ENCODE peak calls at places on chromosomes 3 and 15, in four cellular contexts. I, U, Y and D are unnamed samples.

GRCh38 chr15:48936666-48937065 is 27.1 kb downstream of the SHC4 start:
- DNase-seq in Y (no peak), U (no peak), I (no peak), D (no peak)

GRCh38 chr3:138842483-138843188 is 7.9 kb upstream of the PIK3CB start:
- DNase-seq in Y (no peak), I (no peak), U (no peak), D (no peak)

GRCh38 chr3:13512451-13512850 is 32.3 kb downstream of the HDAC11 start:
- DNase-seq in Y (no peak), I (no peak), U (no peak), D (no peak)

GRCh38 chr3:166274996-166275395 is 437.8 kb upstream of the BCHE start:
- DNase-seq in Y (no peak), U (no peak), I (no peak), D (no peak)

GRCh38 chr3:197908957-197909701 is 40.9 kb upstream of the RPL35A start:
- DNase-seq in Y (no peak), U (no peak), I (no peak), D (no peak)

GRCh38 chr3:37906734-37907282 is 45.1 kb downstream of the CTDSPL start:
- DNase-seq in I (no peak), Y (no peak), U (no peak), D (no peak)

GRCh38 chr3:106088270-106088669 is 219.5 kb upstream of the CBLB start:
- DNase-seq in Y (no peak), I (no peak), U (no peak), D (no peak)

GRCh38 chr15:74365619-74366445 is 1.6 kb downstream of the CYP11A1 start:
- DNase-seq in I (peak), Y (no peak), U (no peak), D (peak)

GRCh38 chr3:104392327-104392726 is 974.4 kb upstream of the ALCAM start:
- DNase-seq in Y (no peak), I (no peak), U (no peak), D (no peak)

GRCh38 chr3:120642368-120642948 is 39.6 kb downstream of the HGD start:
- DNase-seq in U (no peak), Y (no peak), I (no peak), D (no peak)

GRCh38 chr15:43886558-43886957 is 59.8 kb downstream of the WDR76 start:
- DNase-seq in U (no peak), I (peak), Y (no peak), D (no peak)

GRCh38 chr15:90035095-90035834 is 34.1 kb downstream of the ZNF710 start:
- DNase-seq in Y (no peak), I (peak), U (no peak), D (no peak)

GRCh38 chr3:74501001-74501400 is 113.5 kb downstream of the CNTN3 start:
- DNase-seq in I (no peak), U (no peak), Y (no peak), D (no peak)

GRCh38 chr15:31526916-31527690 is 200.5 kb downstream of the KLF13 start:
- DNase-seq in I (no peak), U (peak), Y (no peak), D (no peak)

GRCh38 chr3:71258526-71258925 is 325.0 kb downstream of the FOXP1 start:
- DNase-seq in U (no peak), Y (no peak), I (no peak), D (no peak)

GRCh38 chr3:37991109-37991508 is 523 bp downstream of the VILL start:
- DNase-seq in Y (no peak), U (no peak), I (no peak), D (no peak)

GRCh38 chr15:80839764-80840130 is 60.6 kb downstream of the CEMIP start:
- DNase-seq in Y (no peak), U (no peak), I (no peak), D (no peak)